ENCODE peak calls at places on chromosomes 3 and 15, in four cellular contexts. S is cardiac fibroblast, Q is NCI-H774, I is heart left ventricle. L is an unnamed sample.

GRCh38 chr3:187044871-187045552 is 94.3 kb downstream of the RPL39L start:
- DNase-seq in Q (no peak), I (peak), S (peak), L (peak)

GRCh38 chr3:134603956-134604355 is 46.9 kb downstream of the KY start:
- DNase-seq in Q (no peak), I (no peak), S (no peak), L (no peak)

GRCh38 chr15:86373147-86373546 is 293.5 kb downstream of the AGBL1 start:
- DNase-seq in Q (no peak), I (no peak), S (no peak), L (no peak)

GRCh38 chr3:16249336-16249735 is 15.4 kb downstream of the DPH3 start:
- DNase-seq in I (no peak), S (peak), Q (no peak), L (peak)

GRCh38 chr15:77016321-77016695 is 21.4 kb downstream of the PSTPIP1 start:
- DNase-seq in Q (no peak), S (no peak), I (no peak), L (no peak)

GRCh38 chr3:122868322-122868721 is 73.5 kb downstream of the SLC49A4 start:
- DNase-seq in Q (no peak), S (no peak), I (no peak), L (no peak)

GRCh38 chr3:34260991-34261365 is 462.5 kb downstream of the PDCD6IP start:
- DNase-seq in Q (no peak), S (no peak), I (no peak), L (peak)

GRCh38 chr3:193842029-193842782 is 249.2 kb downstream of the OPA1 start:
- DNase-seq in S (no peak), I (no peak), Q (no peak), L (no peak)

GRCh38 chr15:28977377-28978010 is 91.7 kb downstream of the APBA2 start:
- DNase-seq in S (peak), Q (no peak), I (peak), L (peak)

GRCh38 chr3:172223870-172224269 is 184.5 kb downstream of the FNDC3B start:
- DNase-seq in Q (no peak), I (no peak), S (no peak), L (no peak)

GRCh38 chr3:120113128-120114116 is 19.2 kb upstream of the GSK3B start:
- DNase-seq in Q (no peak), I (no peak), S (peak), L (peak)

GRCh38 chr3:151106311-151106710 is 20.8 kb downstream of the MED12L start:
- DNase-seq in I (no peak), Q (no peak), S (no peak), L (no peak)

GRCh38 chr3:100941451-100941850 is 51.8 kb downstream of the ABI3BP start:
- DNase-seq in I (no peak), Q (no peak), S (no peak), L (no peak)

GRCh38 chr15:35852818-35853624 is 307.1 kb upstream of the DPH6 start:
- DNase-seq in S (no peak), I (no peak), Q (no peak), L (no peak)

GRCh38 chr15:80242132-80242769 is 9.8 kb downstream of the CTXND1 start:
- DNase-seq in Q (peak), I (no peak), S (peak), L (peak)